ENCODE peak calls at places on chromosomes 3 and 15, in ten cellular contexts. J is fibroblast of pulmonary artery; S is head of caudate nucleus; N is colonic mucosa; P is stimulated activated CD4-positive, alpha-beta T cell treated with anti-CD3 and anti-CD28 coated beads, Interleukin-15, amount 100 ng/mL, for 1 hour; O is endothelial cell; W is T47D; L is neural progenitor cell; Q is vagina; F is HT-29. M is an unnamed sample.

GRCh38 chr3:27467545-27467944 is 16.6 kb downstream of the SLC4A7 start:
- DNase-seq in F (peak; percentile 54), L (no peak), Q (no peak), W (no peak), O (no peak), P (no peak), J (peak; percentile 71), N (no peak), S (no peak), M (peak; percentile 33)

GRCh38 chr3:185900228-185900627 is 37.6 kb downstream of the TRA2B start:
- DNase-seq in L (no peak), Q (no peak), O (no peak), W (no peak), N (no peak), F (peak; percentile 65), P (no peak), J (peak; percentile 84), S (no peak), M (peak; percentile 46)

GRCh38 chr3:57956119-57956832 is 51.9 kb upstream of the FLNB start:
- DNase-seq in W (no peak), N (no peak), S (no peak), Q (no peak), P (no peak), F (no peak), J (peak; percentile 90), L (no peak), O (no peak), M (no peak)

GRCh38 chr3:190101320-190102117 is 19.2 kb downstream of the P3H2 start:
- DNase-seq in P (no peak), W (no peak), N (no peak), L (peak; percentile 27), J (peak; percentile 57), F (no peak), S (no peak), O (no peak), Q (no peak), M (no peak)

GRCh38 chr15:90300988-90301715 is 35.7 kb downstream of the NGRN start:
- DNase-seq in N (peak; percentile 70), L (peak; percentile 85), S (no peak), J (peak; percentile 56), Q (no peak), F (peak; percentile 77), W (no peak), O (peak; percentile 77), P (peak; percentile 43), M (peak; percentile 59)

GRCh38 chr15:93333826-93334225 is 244.8 kb upstream of the RGMA start:
- DNase-seq in N (no peak), O (peak; percentile 5), J (no peak), Q (no peak), P (no peak), S (no peak), L (peak; percentile 61), W (no peak), F (no peak), M (no peak)

GRCh38 chr15:78457101-78457500 is 19.1 kb downstream of the IREB2 start:
- DNase-seq in L (no peak), O (no peak), W (peak; percentile 37), Q (no peak), P (no peak), J (peak; percentile 76), S (no peak), F (peak; percentile 66), N (no peak), M (no peak)

GRCh38 chr3:99365979-99366378 is 272.4 kb upstream of the COL8A1 start:
- DNase-seq in O (no peak), W (no peak), J (no peak), F (no peak), N (no peak), P (no peak), L (no peak), Q (no peak), S (no peak), M (no peak)

GRCh38 chr3:8386221-8386620 is 115.4 kb upstream of the LMCD1 start:
- DNase-seq in N (no peak), J (no peak), W (no peak), L (no peak), S (no peak), O (no peak), F (no peak), Q (no peak), P (no peak), M (no peak)

GRCh38 chr15:38818156-38818745 is 253.6 kb upstream of the RASGRP1 start:
- DNase-seq in L (peak; percentile 65), P (no peak), W (no peak), Q (no peak), J (no peak), N (no peak), S (peak; percentile 69), F (no peak), O (no peak), M (no peak)

GRCh38 chr3:35078780-35079179 is 560.5 kb upstream of the ARPP21 start:
- DNase-seq in P (no peak), S (no peak), J (no peak), Q (no peak), F (no peak), W (no peak), O (no peak), N (no peak), L (no peak), M (no peak)